ENCODE peak calls at places on chromosomes 2 and 18, in six cellular contexts. A, S, W, Y, E and F are unnamed samples.

GRCh38 chr2:126902152-126902835 is 3.6 kb downstream of the TEX51 start:
- DNase-seq in E (no peak), W (no peak), A (no peak), Y (no peak), S (no peak), F (no peak)

GRCh38 chr2:211654211-211654780 is 884.3 kb downstream of the ERBB4 start:
- DNase-seq in A (no peak), W (no peak), S (no peak), Y (no peak), E (no peak), F (no peak)

GRCh38 chr18:45749918-45750689 is 26.1 kb downstream of the SLC14A1 start:
- DNase-seq in E (no peak), W (no peak), A (no peak), Y (no peak), S (no peak), F (no peak)

GRCh38 chr2:236794074-236794473 is 224.4 kb downstream of the ACKR3 start:
- DNase-seq in S (no peak), Y (no peak), A (no peak), W (no peak), E (no peak), F (no peak)

GRCh38 chr2:144230452-144231085 is 289.4 kb downstream of the ZEB2 start:
- DNase-seq in E (no peak), W (no peak), A (peak), S (no peak), Y (no peak), F (no peak)

GRCh38 chr2:1968988-1969700 is 224.8 kb upstream of the PXDN start:
- DNase-seq in S (no peak), Y (no peak), A (no peak), W (peak), E (no peak), F (no peak)

GRCh38 chr18:23661735-23662308 is 889 bp downstream of the ANKRD29 start:
- DNase-seq in E (no peak), A (no peak), W (no peak), S (no peak), Y (no peak), F (no peak)

GRCh38 chr2:26671691-26672090 is 20.8 kb upstream of the KCNK3 start:
- DNase-seq in E (no peak), W (peak), S (no peak), Y (no peak), A (no peak), F (no peak)

GRCh38 chr2:147782521-147782920 is 62.3 kb upstream of the ACVR2A start:
- DNase-seq in Y (no peak), W (no peak), S (no peak), A (no peak), E (no peak), F (no peak)

GRCh38 chr2:1051585-1051984 is 100.9 kb downstream of the SNTG2 start:
- DNase-seq in Y (no peak), S (no peak), W (no peak), A (no peak), E (no peak), F (no peak)

GRCh38 chr18:78448106-78448505 is 531.5 kb upstream of the SALL3 start:
- DNase-seq in E (no peak), A (no peak), W (no peak), S (no peak), Y (no peak), F (no peak)

GRCh38 chr2:191617589-191617988 is 60.3 kb upstream of the NABP1 start:
- DNase-seq in S (no peak), E (no peak), Y (no peak), A (no peak), W (no peak), F (no peak)

GRCh38 chr2:233491326-233491725 is 75.3 kb downstream of the USP40 start:
- DNase-seq in W (no peak), E (no peak), A (no peak), S (no peak), Y (no peak), F (no peak)

GRCh38 chr18:9506046-9506792 is 30.9 kb downstream of the RALBP1 start:
- DNase-seq in W (no peak), S (no peak), Y (peak), E (no peak), A (no peak), F (no peak)

GRCh38 chr2:7015007-7015950 is 98.1 kb downstream of the RNF144A start:
- DNase-seq in S (no peak), E (no peak), W (no peak), A (no peak), Y (no peak), F (no peak)

GRCh38 chr2:86201951-86202692 is 2.9 kb downstream of the MRPL35 start:
- DNase-seq in W (no peak), S (no peak), Y (no peak), E (peak), A (no peak), F (no peak)

GRCh38 chr2:204776781-204777559 is 231.7 kb downstream of the PARD3B start:
- DNase-seq in E (no peak), A (no peak), S (no peak), Y (no peak), W (no peak), F (no peak)

GRCh38 chr2:150824118-150824517 is 336.7 kb upstream of the RND3 start:
- DNase-seq in A (no peak), W (no peak), E (no peak), S (no peak), Y (no peak), F (no peak)

GRCh38 chr2:38077431-38077769 is 1.4 kb upstream of the CYP1B1 start:
- DNase-seq in Y (no peak), S (no peak), E (no peak), A (no peak), W (no peak), F (no peak)

GRCh38 chr2:38075436-38076249 is at the start of gene CYP1B1:
- DNase-seq in W (peak), S (no peak), E (no peak), A (no peak), Y (no peak), F (no peak)

GRCh38 chr2:38076250-38076709 is 329 bp upstream of the CYP1B1 start:
- DNase-seq in A (peak), W (peak), E (no peak), Y (peak), S (peak), F (peak)

GRCh38 chr2:38074775-38075435 is 1.0 kb downstream of the CYP1B1 start:
- DNase-seq in E (no peak), Y (no peak), W (no peak), A (peak), S (no peak), F (no peak)

DNA sequence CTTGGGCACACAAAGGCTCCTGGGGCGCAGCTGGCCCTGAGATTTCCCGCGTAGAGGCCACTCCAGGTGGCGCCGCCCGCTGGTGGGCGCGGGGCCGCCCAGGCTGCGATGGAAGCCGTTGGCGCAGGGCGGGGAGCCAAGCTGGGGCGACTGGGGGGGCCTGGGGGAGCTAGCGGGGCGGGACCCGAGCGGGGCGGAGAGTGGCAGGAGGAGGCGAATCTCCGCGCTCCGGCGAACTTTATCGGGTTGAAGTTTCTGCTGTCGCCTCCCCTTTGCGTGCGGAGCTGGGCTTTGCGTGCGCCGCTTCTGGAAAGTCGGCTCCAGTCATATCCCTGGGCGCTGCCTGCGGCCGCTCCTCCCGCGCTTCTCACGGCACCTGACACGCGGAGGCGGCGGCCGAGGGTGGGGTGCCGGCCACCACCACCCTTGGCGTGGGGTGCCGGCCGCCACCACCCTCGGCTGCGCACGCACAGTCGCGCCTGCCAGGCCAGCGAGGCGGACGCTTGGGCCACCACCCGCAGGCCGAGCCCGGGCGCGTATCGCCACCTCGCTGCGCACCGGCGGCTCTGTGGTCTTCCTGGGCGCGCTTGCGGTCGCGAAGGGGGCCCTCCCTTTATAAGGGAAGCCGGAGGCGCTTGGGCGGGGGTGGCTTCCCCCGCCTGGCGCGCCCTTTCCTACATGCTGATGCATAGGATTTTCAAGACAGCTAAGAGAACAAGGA is 919 bp upstream of the CYP1B1 start:
- DNase-seq in A (peak), E (peak), S (peak), W (peak), Y (peak), F (peak)
- H3K4me3 ChIP-seq in A (peak), E (peak), S (peak), W (peak), Y (peak), F (peak)

GRCh38 chr2:190167702-190168101 is 105.2 kb upstream of the MSTN start:
- DNase-seq in A (no peak), W (no peak), S (no peak), Y (no peak), E (no peak), F (no peak)
- TF ChIP-seq EP300 in A (no peak), W (no peak), S (no peak), Y (no peak), E (no peak), F (no peak)

GRCh38 chr2:219248845-219249202 is 3.5 kb downstream of the STK16 start:
- DNase-seq in E (no peak), W (no peak), A (no peak), Y (no peak), S (no peak), F (no peak)
- H3K4me3 ChIP-seq in E (no peak), W (no peak), A (peak), Y (peak), S (no peak), F (no peak)

GRCh38 chr2:109322111-109322510 is 193.1 kb downstream of the SH3RF3 start:
- DNase-seq in E (no peak), S (peak), W (peak), Y (peak), A (no peak), F (peak)
- TF ChIP-seq EP300 in E (no peak), S (no peak), W (no peak), Y (peak), A (no peak), F (peak)

GRCh38 chr2:36058076-36058475 is 297.5 kb upstream of the CRIM1 start:
- DNase-seq in Y (no peak), A (no peak), W (no peak), S (no peak), E (no peak), F (no peak)

GRCh38 chr2:36058953-36059352 is 296.6 kb upstream of the CRIM1 start:
- DNase-seq in W (no peak), Y (no peak), S (no peak), E (no peak), A (no peak), F (no peak)

GRCh38 chr2:36059684-36060083 is 295.9 kb upstream of the CRIM1 start:
- DNase-seq in E (no peak), W (no peak), S (no peak), Y (no peak), A (no peak), F (no peak)

DNA sequence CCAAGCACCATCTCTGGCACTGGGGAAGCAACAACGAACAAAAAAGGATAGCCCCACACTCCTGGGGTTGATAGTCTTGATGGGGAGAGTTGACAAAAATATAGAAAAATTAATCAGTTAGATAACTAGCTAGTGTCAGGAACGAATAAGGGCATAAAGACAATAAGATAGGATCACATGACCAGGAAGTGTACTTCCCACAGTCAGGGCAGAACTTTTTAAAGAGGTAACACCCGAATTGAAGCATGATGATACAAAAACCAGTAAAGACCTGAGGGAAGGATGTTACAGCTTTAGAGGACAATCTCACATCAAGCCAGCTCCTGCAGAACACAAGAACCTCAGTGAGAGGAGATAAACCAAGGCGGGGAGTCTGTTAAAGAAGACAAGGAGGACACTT is 295.4 kb upstream of the CRIM1 start:
- DNase-seq in Y (no peak), E (no peak), W (no peak), S (no peak), A (no peak), F (no peak)
- H3K4me3 ChIP-seq in Y (peak), E (no peak), W (no peak), S (no peak), A (no peak), F (no peak)

GRCh38 chr18:3452750-3453539 is 3.0 kb downstream of the TGIF1 start:
- DNase-seq in E (no peak), A (peak), W (no peak), Y (peak), S (peak), F (no peak)

GRCh38 chr18:3451989-3452749 is 2.2 kb downstream of the TGIF1 start:
- DNase-seq in W (peak), Y (peak), A (peak), S (peak), E (peak), F (peak)

GRCh38 chr18:3449702-3450357 is at the start of gene TGIF1:
- DNase-seq in W (peak), A (peak), E (peak), Y (peak), S (peak), F (peak)

GRCh38 chr18:3450358-3451107 is 561 bp downstream of the TGIF1 start:
- DNase-seq in E (peak), A (peak), Y (peak), S (peak), W (peak), F (peak)

DNA sequence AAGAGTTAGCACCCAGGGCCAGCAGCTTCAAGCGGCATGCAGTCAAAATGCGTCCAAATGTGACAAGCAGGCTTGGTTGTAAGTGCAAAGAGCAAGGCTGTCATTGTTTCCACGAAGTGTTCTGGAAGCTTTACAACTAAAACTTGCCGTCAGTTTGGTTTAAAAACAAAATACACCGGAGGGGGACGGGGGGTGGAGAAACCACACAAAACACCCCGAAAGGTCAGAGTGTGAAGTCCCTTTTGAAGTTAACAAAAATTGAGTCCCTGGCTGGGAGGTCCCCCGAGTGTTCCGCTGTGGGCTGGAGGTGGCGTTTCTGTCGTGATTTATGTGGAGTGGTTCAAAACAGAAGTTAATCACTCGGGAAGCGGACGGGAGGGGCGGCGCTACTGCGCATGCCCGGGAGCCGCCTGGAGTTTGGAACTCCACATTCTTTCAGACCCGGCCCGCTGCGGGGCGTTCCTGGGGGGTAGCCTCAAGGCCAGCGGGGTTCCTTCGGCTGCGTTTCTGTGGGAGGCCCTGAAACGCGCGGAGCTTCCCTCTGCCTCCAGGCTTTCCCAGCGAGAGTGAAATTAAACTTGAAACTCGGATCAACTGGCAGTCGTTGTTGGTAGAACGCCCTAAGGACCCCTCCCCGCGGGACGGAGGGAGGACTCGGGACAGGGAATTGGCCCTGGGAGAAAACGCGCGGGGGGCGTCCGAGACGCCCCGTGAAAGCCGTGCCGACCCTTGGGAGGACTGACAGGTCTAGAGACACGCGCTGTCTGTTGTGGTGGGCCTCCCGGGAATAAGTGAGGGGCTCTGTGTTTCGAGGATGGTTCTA is 1.4 kb downstream of the TGIF1 start:
- DNase-seq in E (peak), A (peak), Y (peak), W (peak), S (peak), F (peak)
- TF ChIP-seq EP300 in E (no peak), A (no peak), Y (no peak), W (no peak), S (no peak), F (peak)

GRCh38 chr18:48941672-48942071 is 9.1 kb downstream of the SMAD7 start:
- DNase-seq in A (no peak), E (no peak), W (no peak), S (no peak), Y (no peak), F (no peak)
- H3K4me3 ChIP-seq in A (peak), E (no peak), W (no peak), S (no peak), Y (no peak), F (no peak)

DNA sequence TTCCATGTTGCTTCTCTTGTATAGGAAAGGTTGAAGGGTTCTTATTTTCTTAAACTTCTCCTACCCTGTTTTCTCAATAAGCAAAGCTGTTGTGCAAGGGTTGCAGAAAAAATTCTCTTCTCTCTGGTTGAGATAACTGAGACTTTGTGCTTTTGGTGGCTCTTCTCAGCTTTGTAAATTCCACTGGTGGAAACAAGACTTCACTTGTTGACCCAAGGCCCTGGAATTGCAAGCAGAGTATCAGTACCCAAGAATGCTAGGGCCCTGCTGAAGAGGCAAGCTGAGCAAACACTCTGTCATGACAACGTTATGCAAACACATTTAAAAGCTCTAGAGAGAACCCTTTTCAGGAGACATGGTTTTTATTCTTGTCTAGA is 294.7 kb upstream of the EPAS1 start:
- DNase-seq in E (no peak), Y (no peak), A (peak), S (no peak), W (no peak), F (no peak)
- TF ChIP-seq EP300 in E (no peak), Y (no peak), A (no peak), S (no peak), W (no peak), F (no peak)

GRCh38 chr2:230664128-230664527 is 48.5 kb upstream of the CAB39 start:
- DNase-seq in W (no peak), Y (no peak), E (no peak), S (no peak), A (no peak), F (no peak)
- H3K4me3 ChIP-seq in W (no peak), Y (no peak), E (no peak), S (no peak), A (no peak), F (no peak)

DNA sequence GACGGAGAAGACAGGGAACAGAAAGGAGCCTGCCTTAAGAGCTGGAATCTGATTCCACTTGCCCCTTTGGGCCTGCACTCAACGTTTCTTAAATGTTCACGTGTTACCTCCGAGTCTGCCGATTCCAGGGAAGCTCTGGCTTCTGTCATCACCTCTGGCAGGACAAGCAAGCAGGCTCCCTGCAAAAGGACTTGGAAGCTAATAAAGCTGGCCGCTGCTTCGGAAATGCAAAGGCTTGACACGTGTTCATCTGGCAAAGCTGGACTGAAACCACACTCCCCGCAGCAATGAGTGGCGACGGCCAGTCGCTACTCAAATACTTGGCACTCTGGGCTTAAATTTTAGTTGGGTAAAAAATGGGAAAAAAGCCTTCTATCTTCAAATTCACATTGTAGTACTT is 231.2 kb downstream of the PRKCE start:
- DNase-seq in E (no peak), Y (peak), S (peak), A (no peak), W (peak), F (no peak)
- TF ChIP-seq EP300 in E (no peak), Y (no peak), S (no peak), A (no peak), W (peak), F (no peak)